ENCODE peak calls at places on chromosomes 2 and 18, in six cellular contexts. W is heart right ventricle; M is tibial nerve; I is CD8-positive, alpha-beta memory T cell; X is osteoblast; K is K562. Z is an unnamed sample.

GRCh38 chr2:15819576-15820282 is 120.6 kb upstream of the MYCN start:
- DNase-seq in W (no peak), M (no peak), I (no peak), X (no peak), K (no peak), Z (no peak)

GRCh38 chr18:23171581-23172156 is 36.4 kb downstream of the CABLES1 start:
- DNase-seq in W (no peak), M (no peak), I (no peak), X (no peak), K (no peak), Z (no peak)

GRCh38 chr2:38176619-38177021 is 100.7 kb upstream of the CYP1B1 start:
- DNase-seq in W (no peak), M (no peak), I (no peak), X (no peak), K (no peak), Z (no peak)

GRCh38 chr18:6414118-6414722 is 491 bp downstream of the L3MBTL4 start:
- DNase-seq in W (peak; percentile 60), M (peak; percentile 45), I (peak; percentile 2), X (peak; percentile 82), K (no peak), Z (no peak)

GRCh38 chr2:132429941-132430573 is 13.5 kb downstream of the GPR39 start:
- DNase-seq in W (no peak), M (no peak), I (no peak), X (no peak), K (no peak), Z (no peak)

GRCh38 chr2:238645716-238646115 is 202.2 kb upstream of the TWIST2 start:
- DNase-seq in W (no peak), M (no peak), I (no peak), X (no peak), K (no peak), Z (no peak)

GRCh38 chr2:6929196-6929874 is 12.1 kb downstream of the RNF144A start:
- DNase-seq in W (no peak), M (no peak), I (no peak), X (no peak), K (no peak), Z (no peak)

GRCh38 chr2:201070966-201071304 is 536 bp downstream of the HYCC2 start:
- DNase-seq in W (no peak), M (no peak), I (no peak), X (peak; percentile 84), K (no peak), Z (no peak)

GRCh38 chr2:240556553-240557100 is 1.2 kb downstream of the ANKMY1 start:
- DNase-seq in W (peak; percentile 25), M (no peak), I (peak; percentile 50), X (peak; percentile 95), K (peak; percentile 37), Z (peak; percentile 58)

GRCh38 chr2:226578373-226578772 is 221.2 kb downstream of the IRS1 start:
- DNase-seq in W (no peak), M (no peak), I (no peak), X (no peak), K (no peak), Z (no peak)

GRCh38 chr2:237731663-237732062 is 66.9 kb upstream of the RBM44 start:
- DNase-seq in W (no peak), M (no peak), I (no peak), X (peak; percentile 93), K (no peak), Z (no peak)

GRCh38 chr2:241049739-241050623 is 51.6 kb downstream of the SNED1 start:
- DNase-seq in W (peak; percentile 16), M (peak; percentile 9), I (no peak), X (no peak), K (peak; percentile 44), Z (no peak)

GRCh38 chr2:34545486-34546136 is 946.5 kb upstream of the FAM98A start:
- DNase-seq in W (no peak), M (no peak), I (no peak), X (no peak), K (no peak), Z (no peak)

GRCh38 chr2:63891488-63892030 is 49.9 kb downstream of the UGP2 start:
- DNase-seq in W (no peak), M (no peak), I (no peak), X (no peak), K (no peak), Z (no peak)

GRCh38 chr2:196376984-196377877 is 205.9 kb upstream of the STK17B start:
- DNase-seq in W (no peak), M (no peak), I (no peak), X (no peak), K (no peak), Z (no peak)

GRCh38 chr2:29129586-29130281 is 14.5 kb downstream of the CLIP4 start:
- DNase-seq in W (no peak), M (no peak), I (no peak), X (no peak), K (no peak), Z (no peak)

GRCh38 chr2:46924608-46925007 is 9.0 kb upstream of the MCFD2 start:
- DNase-seq in W (no peak), M (no peak), I (no peak), X (no peak), K (no peak), Z (no peak)

GRCh38 chr2:120877409-120877808 is 141.7 kb downstream of the GLI2 start:
- DNase-seq in W (no peak), M (no peak), I (no peak), X (peak; percentile 58), K (no peak), Z (no peak)

GRCh38 chr2:383173-383572 is 95.3 kb upstream of the ALKAL2 start:
- DNase-seq in W (no peak), M (no peak), I (no peak), X (no peak), K (no peak), Z (no peak)

GRCh38 chr18:77940566-77940965 is 690.9 kb downstream of the GALR1 start:
- DNase-seq in W (no peak), M (no peak), I (no peak), X (no peak), K (no peak), Z (no peak)

GRCh38 chr18:13545955-13546354 is 180.4 kb downstream of the FAM210A start:
- DNase-seq in W (no peak), M (no peak), I (no peak), X (no peak), K (no peak), Z (no peak)

GRCh38 chr18:63514326-63514725 is 27.8 kb upstream of the SERPINB12 start:
- DNase-seq in W (no peak), M (no peak), I (no peak), X (no peak), K (no peak), Z (no peak)

GRCh38 chr18:63506336-63506646 is 29.5 kb downstream of the SERPINB5 start:
- DNase-seq in W (no peak), M (no peak), I (no peak), X (no peak), K (no peak), Z (no peak)

GRCh38 chr18:63505566-63506335 is 29.0 kb downstream of the SERPINB5 start:
- DNase-seq in W (no peak), M (no peak), I (no peak), X (peak; percentile 78), K (peak; percentile 40), Z (peak; percentile 23)

GRCh38 chr18:63511285-63511684 is 30.9 kb upstream of the SERPINB12 start:
- DNase-seq in W (no peak), M (no peak), I (no peak), X (no peak), K (no peak), Z (peak; percentile 47)

DNA sequence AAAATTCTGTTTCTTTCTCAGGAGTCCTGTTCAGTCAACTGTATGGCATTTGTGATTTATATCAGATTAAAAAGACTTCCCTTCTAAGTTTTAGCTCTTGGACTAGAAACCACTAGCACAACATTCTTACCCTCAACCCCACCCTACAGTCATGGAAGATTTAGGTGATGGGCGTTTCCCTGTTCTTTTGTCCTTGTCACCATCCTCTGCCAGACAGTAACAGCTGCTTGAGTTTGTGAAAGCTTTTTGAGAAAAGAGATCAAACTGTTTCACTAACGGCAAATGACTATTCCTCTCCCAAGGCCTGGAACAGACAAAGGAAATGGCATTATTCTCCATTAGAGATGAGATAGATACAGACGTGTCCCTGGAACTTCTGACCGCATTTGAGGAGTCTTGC is 31.9 kb downstream of the SERPINB5 start:
- DNase-seq in W (no peak), M (no peak), I (no peak), X (no peak), K (no peak), Z (no peak)
- H3K4me1 ChIP-seq in W (no peaks in the 10 kb centered on the region), M (no peaks in the 10 kb centered on the region), I (no peaks in the 10 kb centered on the region), X (no peaks in the 10 kb centered on the region), K (no peaks in the 10 kb centered on the region), Z (no peaks in the 10 kb centered on the region)

GRCh38 chr2:9229470-9229820 is 22.8 kb downstream of the ASAP2 start:
- DNase-seq in W (no peak), M (no peak), I (no peak), X (no peak), K (no peak), Z (no peak)
- H3K4me1 ChIP-seq in W (peaks cover 96% of the 10 kb centered on the region), M (no peaks in the 10 kb centered on the region), I (no peaks in the 10 kb centered on the region), X (peaks cover 69% of the 10 kb centered on the region), K (peaks cover 11% of the 10 kb centered on the region), Z (no peaks in the 10 kb centered on the region)

GRCh38 chr2:236546561-236546961 is 23.1 kb upstream of the ACKR3 start:
- DNase-seq in W (no peak), M (no peak), I (no peak), X (no peak), K (no peak), Z (no peak)
- H3K4me1 ChIP-seq in W (no peaks in the 10 kb centered on the region), M (no peaks in the 10 kb centered on the region), I (peaks cover 79% of the 10 kb centered on the region), X (no peaks in the 10 kb centered on the region), K (no peaks in the 10 kb centered on the region), Z (peaks cover 8% of the 10 kb centered on the region)

DNA sequence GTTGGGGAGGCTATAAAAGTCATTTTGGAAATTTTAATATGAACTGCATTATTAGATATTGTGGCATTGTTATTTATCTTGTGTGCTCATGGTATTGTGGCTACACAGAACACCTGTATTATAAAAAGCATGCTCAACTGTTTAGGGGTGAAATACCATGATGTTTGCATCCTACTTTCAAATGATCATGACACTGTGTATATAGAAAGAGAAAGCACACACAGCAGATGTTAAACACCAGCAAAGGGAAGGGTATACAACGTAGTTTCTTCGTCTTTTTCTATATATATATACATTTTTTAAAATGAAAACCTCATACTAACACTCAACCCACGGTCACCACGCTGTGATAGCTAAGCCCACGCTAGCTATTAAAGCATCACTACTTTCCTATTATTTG is 27.1 kb downstream of the STARD7 start:
- DNase-seq in W (no peak), M (no peak), I (no peak), X (no peak), K (no peak), Z (no peak)
- H3K4me1 ChIP-seq in W (peaks cover 9% of the 10 kb centered on the region), M (no peaks in the 10 kb centered on the region), I (peaks cover 9% of the 10 kb centered on the region), X (peaks cover 5% of the 10 kb centered on the region), K (peaks cover 4% of the 10 kb centered on the region), Z (no peaks in the 10 kb centered on the region)